ENCODE peak calls at places on chromosomes 12 and 14, in nine cellular contexts. One of them, this sample, is unnamed.
A peak's percentile ranks its signal among the peaks of the same experiment; 100 is the strongest.

GRCh38 chr12:116015525-116015924 is 262.0 kb downstream of the MED13L start:
- DNase-seq in IMR-90: peak; percentile 68
- DNase-seq in GM23248: peak; percentile 77
- DNase-seq in neuronal stem cell: no peak
- DNase-seq in fibroblast of lung: peak; percentile 57
- DNase-seq in neural progenitor cell: peak; percentile 35
- DNase-seq in kidney: no peak
- DNase-seq in astrocyte: peak; percentile 46
- DNase-seq in adipocyte: peak; percentile 88
- DNase-seq in this sample: peak; percentile 33

GRCh38 chr14:105255021-105255507 is 6.7 kb downstream of the BTBD6 start:
- DNase-seq in IMR-90: peak; percentile 28
- DNase-seq in GM23248: no peak
- DNase-seq in neuronal stem cell: no peak
- DNase-seq in fibroblast of lung: peak; percentile 34
- DNase-seq in neural progenitor cell: no peak
- DNase-seq in kidney: peak; percentile 60
- DNase-seq in astrocyte: peak; percentile 16
- DNase-seq in adipocyte: no peak
- DNase-seq in this sample: no peak

GRCh38 chr12:58539295-58539694 is 381.0 kb downstream of the LRIG3 start:
- DNase-seq in IMR-90: no peak
- DNase-seq in GM23248: no peak
- DNase-seq in neuronal stem cell: no peak
- DNase-seq in fibroblast of lung: no peak
- DNase-seq in neural progenitor cell: no peak
- DNase-seq in kidney: no peak
- DNase-seq in astrocyte: no peak
- DNase-seq in adipocyte: no peak
- DNase-seq in this sample: no peak

GRCh38 chr14:105117710-105118385 is 50.7 kb downstream of the JAG2 start:
- DNase-seq in IMR-90: no peak
- DNase-seq in GM23248: no peak
- DNase-seq in neuronal stem cell: no peak
- DNase-seq in fibroblast of lung: no peak
- DNase-seq in neural progenitor cell: no peak
- DNase-seq in kidney: no peak
- DNase-seq in astrocyte: no peak
- DNase-seq in adipocyte: no peak
- DNase-seq in this sample: no peak

GRCh38 chr14:105894125-105894977 is 368.0 kb downstream of the TMEM121 start:
- DNase-seq in IMR-90: no peak
- DNase-seq in GM23248: no peak
- DNase-seq in neuronal stem cell: no peak
- DNase-seq in fibroblast of lung: no peak
- DNase-seq in neural progenitor cell: no peak
- DNase-seq in kidney: peak; percentile 47
- DNase-seq in astrocyte: no peak
- DNase-seq in adipocyte: no peak
- DNase-seq in this sample: no peak

GRCh38 chr12:107103097-107103496 is 9.7 kb upstream of the CRY1 start:
- DNase-seq in IMR-90: no peak
- DNase-seq in GM23248: peak; percentile 17
- DNase-seq in neuronal stem cell: no peak
- DNase-seq in fibroblast of lung: no peak
- DNase-seq in neural progenitor cell: no peak
- DNase-seq in kidney: no peak
- DNase-seq in astrocyte: no peak
- DNase-seq in adipocyte: no peak
- DNase-seq in this sample: no peak

GRCh38 chr12:989751-990278 is 1.2 kb upstream of the ERC1 start:
- DNase-seq in IMR-90: peak; percentile 81
- DNase-seq in GM23248: peak; percentile 88
- DNase-seq in neuronal stem cell: peak; percentile 21
- DNase-seq in fibroblast of lung: peak; percentile 81
- DNase-seq in neural progenitor cell: peak; percentile 46
- DNase-seq in kidney: no peak
- DNase-seq in astrocyte: peak; percentile 72
- DNase-seq in adipocyte: peak; percentile 70
- DNase-seq in this sample: peak; percentile 43

GRCh38 chr14:96512602-96513397 is 10.6 kb downstream of the PAPOLA start:
- DNase-seq in IMR-90: no peak
- DNase-seq in GM23248: no peak
- DNase-seq in neuronal stem cell: no peak
- DNase-seq in fibroblast of lung: no peak
- DNase-seq in neural progenitor cell: no peak
- DNase-seq in kidney: no peak
- DNase-seq in astrocyte: no peak
- DNase-seq in adipocyte: no peak
- DNase-seq in this sample: no peak

GRCh38 chr12:67077617-67078016 is 191.5 kb upstream of the CAND1 start:
- DNase-seq in IMR-90: peak; percentile 25
- DNase-seq in GM23248: peak; percentile 50
- DNase-seq in neuronal stem cell: no peak
- DNase-seq in fibroblast of lung: peak; percentile 90
- DNase-seq in neural progenitor cell: no peak
- DNase-seq in kidney: no peak
- DNase-seq in astrocyte: peak; percentile 89
- DNase-seq in adipocyte: peak; percentile 54
- DNase-seq in this sample: no peak

GRCh38 chr12:18400186-18400585 is 138.9 kb downstream of the PIK3C2G start:
- DNase-seq in IMR-90: peak; percentile 39
- DNase-seq in GM23248: no peak
- DNase-seq in neuronal stem cell: no peak
- DNase-seq in fibroblast of lung: peak; percentile 75
- DNase-seq in neural progenitor cell: no peak
- DNase-seq in kidney: no peak
- DNase-seq in astrocyte: peak; percentile 65
- DNase-seq in adipocyte: peak; percentile 7
- DNase-seq in this sample: no peak

GRCh38 chr12:107929436-107929835 is 154.9 kb downstream of the ASCL4 start:
- DNase-seq in IMR-90: peak; percentile 10
- DNase-seq in GM23248: peak; percentile 61
- DNase-seq in neuronal stem cell: peak; percentile 8
- DNase-seq in fibroblast of lung: peak; percentile 41
- DNase-seq in neural progenitor cell: peak; percentile 70
- DNase-seq in kidney: no peak
- DNase-seq in astrocyte: peak; percentile 22
- DNase-seq in adipocyte: peak; percentile 8
- DNase-seq in this sample: peak; percentile 79

GRCh38 chr14:105315941-105316562 is 1.5 kb downstream of the PACS2 start:
- DNase-seq in IMR-90: no peak
- DNase-seq in GM23248: peak; percentile 28
- DNase-seq in neuronal stem cell: no peak
- DNase-seq in fibroblast of lung: no peak
- DNase-seq in neural progenitor cell: no peak
- DNase-seq in kidney: peak; percentile 78
- DNase-seq in astrocyte: no peak
- DNase-seq in adipocyte: peak; percentile 7
- DNase-seq in this sample: no peak

GRCh38 chr12:117134059-117134458 is 34.8 kb upstream of the TESC start:
- DNase-seq in IMR-90: no peak
- DNase-seq in GM23248: peak; percentile 59
- DNase-seq in neuronal stem cell: no peak
- DNase-seq in fibroblast of lung: no peak
- DNase-seq in neural progenitor cell: no peak
- DNase-seq in kidney: no peak
- DNase-seq in astrocyte: no peak
- DNase-seq in adipocyte: peak; percentile 65
- DNase-seq in this sample: no peak

GRCh38 chr12:110330544-110330943 is 49.5 kb downstream of the ATP2A2 start:
- DNase-seq in IMR-90: peak; percentile 48
- DNase-seq in GM23248: peak; percentile 67
- DNase-seq in neuronal stem cell: no peak
- DNase-seq in fibroblast of lung: peak; percentile 58
- DNase-seq in neural progenitor cell: no peak
- DNase-seq in kidney: no peak
- DNase-seq in astrocyte: peak; percentile 39
- DNase-seq in adipocyte: peak; percentile 60
- DNase-seq in this sample: peak; percentile 77

GRCh38 chr12:5003025-5003666 is 40.5 kb upstream of the KCNA5 start:
- DNase-seq in IMR-90: peak; percentile 50
- DNase-seq in GM23248: peak; percentile 81
- DNase-seq in neuronal stem cell: peak; percentile 54
- DNase-seq in fibroblast of lung: peak; percentile 40
- DNase-seq in neural progenitor cell: peak; percentile 84
- DNase-seq in kidney: peak; percentile 80
- DNase-seq in astrocyte: peak; percentile 12
- DNase-seq in adipocyte: peak; percentile 87
- DNase-seq in this sample: peak; percentile 78

GRCh38 chr12:34291426-34291901 is 269.2 kb downstream of the ALG10 start:
- DNase-seq in IMR-90: no peak
- DNase-seq in GM23248: no peak
- DNase-seq in neuronal stem cell: no peak
- DNase-seq in fibroblast of lung: no peak
- DNase-seq in neural progenitor cell: no peak
- DNase-seq in kidney: peak; percentile 46
- DNase-seq in astrocyte: no peak
- DNase-seq in adipocyte: no peak
- DNase-seq in this sample: no peak

GRCh38 chr14:92503756-92504491 is 9.7 kb upstream of the RIN3 start:
- DNase-seq in IMR-90: peak; percentile 70
- DNase-seq in GM23248: peak; percentile 88
- DNase-seq in neuronal stem cell: no peak
- DNase-seq in fibroblast of lung: peak; percentile 72
- DNase-seq in neural progenitor cell: no peak
- DNase-seq in kidney: no peak
- DNase-seq in astrocyte: peak; percentile 62
- DNase-seq in adipocyte: peak; percentile 51
- DNase-seq in this sample: peak; percentile 74

GRCh38 chr12:64010069-64010686 is 165.7 kb downstream of the SRGAP1 start:
- DNase-seq in IMR-90: peak; percentile 95
- DNase-seq in GM23248: peak; percentile 86
- DNase-seq in neuronal stem cell: no peak
- DNase-seq in fibroblast of lung: peak; percentile 95
- DNase-seq in neural progenitor cell: no peak
- DNase-seq in kidney: no peak
- DNase-seq in astrocyte: peak; percentile 94
- DNase-seq in adipocyte: peak; percentile 73
- DNase-seq in this sample: no peak

GRCh38 chr12:40017488-40017887 is 88.4 kb downstream of the SLC2A13 start:
- DNase-seq in IMR-90: no peak
- DNase-seq in GM23248: no peak
- DNase-seq in neuronal stem cell: no peak
- DNase-seq in fibroblast of lung: no peak
- DNase-seq in neural progenitor cell: no peak
- DNase-seq in kidney: no peak
- DNase-seq in astrocyte: no peak
- DNase-seq in adipocyte: no peak
- DNase-seq in this sample: no peak
- H3K9ac ChIP-seq in IMR-90: no peak overlapping the region
- H3K9ac ChIP-seq in GM23248: no peak overlapping the region
- H3K9ac ChIP-seq in neuronal stem cell: no peak overlapping the region
- H3K9ac ChIP-seq in fibroblast of lung: no peak overlapping the region
- H3K9ac ChIP-seq in neural progenitor cell: no peak overlapping the region
- H3K9ac ChIP-seq in kidney: no peak overlapping the region
- H3K9ac ChIP-seq in astrocyte: no peak overlapping the region
- H3K9ac ChIP-seq in adipocyte: no peak overlapping the region
- H3K9ac ChIP-seq in this sample: no peak overlapping the region

DNA sequence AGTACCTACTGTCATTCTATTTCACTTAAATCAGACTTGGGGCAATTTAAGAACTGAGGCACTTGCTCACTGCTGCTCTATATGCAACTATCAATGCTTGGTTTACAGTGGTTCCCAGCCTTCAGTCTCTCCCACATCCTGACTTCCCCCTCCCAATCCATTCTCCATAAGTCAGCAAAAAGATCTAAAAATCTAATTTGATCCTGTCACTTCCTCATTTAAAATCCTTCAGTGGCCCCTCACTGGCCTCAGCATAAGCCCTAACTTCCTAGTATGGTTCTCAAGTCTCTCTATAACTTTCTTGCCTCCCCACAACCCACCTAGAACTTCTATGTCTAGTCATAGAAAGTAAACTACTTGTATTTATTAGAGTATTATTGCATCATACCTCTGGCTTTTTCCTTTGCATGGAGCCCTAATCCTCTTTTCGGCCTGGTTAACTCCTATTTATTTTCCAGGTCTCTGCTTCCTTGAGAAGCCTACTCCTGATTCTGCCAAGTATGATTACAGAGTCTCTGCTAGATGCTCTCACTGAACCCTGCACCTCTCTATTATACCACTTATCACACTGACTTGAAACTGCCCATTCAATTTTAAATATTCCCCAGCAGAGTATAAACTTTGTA is 130.6 kb downstream of the RALGAPA1 start:
- DNase-seq in IMR-90: no peak
- DNase-seq in GM23248: no peak
- DNase-seq in neuronal stem cell: no peak
- DNase-seq in fibroblast of lung: no peak
- DNase-seq in neural progenitor cell: no peak
- DNase-seq in kidney: no peak
- DNase-seq in astrocyte: no peak
- DNase-seq in adipocyte: no peak
- DNase-seq in this sample: no peak
- H3K9ac ChIP-seq in IMR-90: no peak overlapping the region
- H3K9ac ChIP-seq in GM23248: no peak overlapping the region
- H3K9ac ChIP-seq in neuronal stem cell: no peak overlapping the region
- H3K9ac ChIP-seq in fibroblast of lung: no peak overlapping the region
- H3K9ac ChIP-seq in neural progenitor cell: no peak overlapping the region
- H3K9ac ChIP-seq in kidney: no peak overlapping the region
- H3K9ac ChIP-seq in astrocyte: no peak overlapping the region
- H3K9ac ChIP-seq in adipocyte: no peak overlapping the region
- H3K9ac ChIP-seq in this sample: no peak overlapping the region

GRCh38 chr12:26728205-26729050 is 104.6 kb downstream of the ITPR2 start:
- DNase-seq in IMR-90: no peak
- DNase-seq in GM23248: no peak
- DNase-seq in neuronal stem cell: no peak
- DNase-seq in fibroblast of lung: peak; percentile 27
- DNase-seq in neural progenitor cell: no peak
- DNase-seq in kidney: no peak
- DNase-seq in astrocyte: no peak
- DNase-seq in adipocyte: no peak
- DNase-seq in this sample: no peak
- H3K9ac ChIP-seq in IMR-90: no peak overlapping the region
- H3K9ac ChIP-seq in GM23248: no peak overlapping the region
- H3K9ac ChIP-seq in neuronal stem cell: no peak overlapping the region
- H3K9ac ChIP-seq in fibroblast of lung: no peak overlapping the region
- H3K9ac ChIP-seq in neural progenitor cell: no peak overlapping the region
- H3K9ac ChIP-seq in kidney: no peak overlapping the region
- H3K9ac ChIP-seq in astrocyte: no peak overlapping the region
- H3K9ac ChIP-seq in adipocyte: no peak overlapping the region
- H3K9ac ChIP-seq in this sample: no peak overlapping the region

GRCh38 chr12:74541074-74541473 is 3.4 kb downstream of the ATXN7L3B start:
- DNase-seq in IMR-90: no peak
- DNase-seq in GM23248: no peak
- DNase-seq in neuronal stem cell: no peak
- DNase-seq in fibroblast of lung: no peak
- DNase-seq in neural progenitor cell: no peak
- DNase-seq in kidney: no peak
- DNase-seq in astrocyte: no peak
- DNase-seq in adipocyte: no peak
- DNase-seq in this sample: no peak
- H3K9ac ChIP-seq in IMR-90: no peak overlapping the region
- H3K9ac ChIP-seq in GM23248: no peak overlapping the region
- H3K9ac ChIP-seq in neuronal stem cell: no peak overlapping the region
- H3K9ac ChIP-seq in fibroblast of lung: no peak overlapping the region
- H3K9ac ChIP-seq in neural progenitor cell: no peak overlapping the region
- H3K9ac ChIP-seq in kidney: no peak overlapping the region
- H3K9ac ChIP-seq in astrocyte: no peak overlapping the region
- H3K9ac ChIP-seq in adipocyte: no peak overlapping the region
- H3K9ac ChIP-seq in this sample: peak overlapping the region; percentile 26